ENCODE peak calls at places on chromosomes 16 and 17, in eight cellular contexts. G, N, H, J, X, M, W and Y are unnamed samples.

GRCh38 chr16:53892155-53892554 is 188.2 kb downstream of the FTO start:
- DNase-seq in M (peak), N (peak), H (peak), G (no peak), J (peak), W (peak), X (peak), Y (peak)

GRCh38 chr17:66260688-66261087 is 31.5 kb upstream of the APOH start:
- DNase-seq in H (no peak), W (no peak), X (no peak), J (no peak), M (no peak), N (no peak), G (no peak), Y (no peak)

GRCh38 chr17:81515530-81516041 is 3.0 kb upstream of the ACTG1 start:
- DNase-seq in N (no peak), W (no peak), J (no peak), X (no peak), M (no peak), H (no peak), G (no peak), Y (no peak)

GRCh38 chr16:85615852-85616607 is 2.9 kb downstream of the GSE1 start:
- DNase-seq in N (peak), J (peak), G (peak), W (peak), X (peak), M (peak), H (peak), Y (peak)

GRCh38 chr16:72131036-72131435 is 37.4 kb downstream of the DHX38 start:
- DNase-seq in X (no peak), M (no peak), H (peak), J (no peak), N (no peak), W (no peak), G (no peak), Y (no peak)

GRCh38 chr17:74153821-74154430 is 49.6 kb upstream of the RPL38 start:
- DNase-seq in W (no peak), X (no peak), J (no peak), M (no peak), N (no peak), H (no peak), G (no peak), Y (no peak)

GRCh38 chr16:89973235-89973634 is 24.7 kb downstream of the DEF8 start:
- DNase-seq in H (no peak), M (no peak), X (no peak), N (no peak), J (no peak), W (no peak), G (no peak), Y (no peak)

GRCh38 chr17:45144199-45145034 is 3.9 kb upstream of the HEXIM1 start:
- DNase-seq in H (no peak), X (no peak), G (no peak), N (no peak), J (peak), M (no peak), W (peak), Y (no peak)

GRCh38 chr17:40431231-40431602 is 12.0 kb upstream of the IGFBP4 start:
- DNase-seq in W (no peak), N (no peak), H (no peak), M (no peak), J (no peak), G (no peak), X (no peak), Y (no peak)

GRCh38 chr17:32461853-32462617 is 17.7 kb downstream of the PSMD11 start:
- DNase-seq in M (peak), W (peak), H (peak), N (peak), G (peak), J (peak), X (peak), Y (peak)

GRCh38 chr16:68458551-68458950 is 10.2 kb upstream of the SMPD3 start:
- DNase-seq in W (no peak), X (no peak), M (no peak), J (no peak), H (no peak), N (no peak), G (no peak), Y (no peak)

GRCh38 chr16:64952177-64952576 is 169.7 kb downstream of the CDH11 start:
- DNase-seq in W (peak), X (no peak), N (peak), J (no peak), M (no peak), H (peak), G (no peak), Y (no peak)

GRCh38 chr16:47732122-47732805 is 271.1 kb downstream of the PHKB start:
- DNase-seq in G (no peak), W (peak), X (no peak), N (peak), J (no peak), M (no peak), H (peak), Y (no peak)

GRCh38 chr16:76668207-76668725 is 391.1 kb downstream of the CNTNAP4 start:
- DNase-seq in X (no peak), G (no peak), H (no peak), M (peak), N (no peak), W (no peak), J (no peak), Y (no peak)

GRCh38 chr16:54194008-54194731 is 92.4 kb downstream of the IRX3 start:
- DNase-seq in H (peak), W (peak), M (no peak), N (peak), X (no peak), J (no peak), G (no peak), Y (no peak)

GRCh38 chr17:75720656-75721462 is at the start of gene ITGB4:
- DNase-seq in H (peak), X (peak), N (peak), M (peak), G (no peak), J (peak), W (peak), Y (peak)

GRCh38 chr17:64118452-64118979 is 11.4 kb downstream of the ERN1 start:
- DNase-seq in M (no peak), G (no peak), W (no peak), J (no peak), X (no peak), H (peak), N (peak), Y (no peak)

GRCh38 chr16:53007095-53007494 is 45.6 kb downstream of the CHD9NB start:
- DNase-seq in J (no peak), X (no peak), G (no peak), H (no peak), W (no peak), N (no peak), M (peak), Y (no peak)

GRCh38 chr17:30378191-30378796 is 433 bp upstream of the CPD start:
- DNase-seq in J (peak), M (peak), X (peak), W (peak), H (peak), G (no peak), N (peak), Y (peak)

GRCh38 chr17:40886090-40886489 is 1.0 kb upstream of the KRT20 start:
- DNase-seq in X (no peak), N (no peak), G (no peak), H (no peak), W (no peak), M (no peak), J (no peak), Y (no peak)

GRCh38 chr16:65617421-65617820 is 495.6 kb upstream of the CDH11 start:
- DNase-seq in X (no peak), H (no peak), N (no peak), W (no peak), M (no peak), J (no peak), G (no peak), Y (no peak)

GRCh38 chr17:39486242-39486641 is 25.0 kb downstream of the CDK12 start:
- DNase-seq in X (no peak), G (no peak), H (peak), W (peak), M (no peak), N (peak), J (no peak), Y (no peak)

GRCh38 chr16:84786605-84787302 is 33.0 kb upstream of the CRISPLD2 start:
- DNase-seq in H (no peak), J (no peak), X (no peak), W (no peak), N (no peak), G (no peak), M (no peak), Y (no peak)

GRCh38 chr17:2449486-2449885 is 48.6 kb upstream of the MNT start:
- DNase-seq in H (no peak), J (no peak), M (peak), N (peak), X (no peak), G (no peak), W (peak), Y (no peak)

GRCh38 chr17:951388-952132 is 28.0 kb downstream of the NXN start:
- DNase-seq in M (no peak), W (peak), G (no peak), J (no peak), H (peak), X (no peak), N (peak), Y (no peak)